ENCODE peak calls at places on chromosomes 5 and 9, in seven cellular contexts. V is mesothelial cell of epicardium; E is lung microvascular endothelial cell; U is activated CD4-positive, alpha-beta T cell treated with anti-CD3 and anti-CD28 coated beads, Interleukin-2, amount 50 U/mL, for 1 hour; L is Calu3; Y is H4; B is nucleus accumbens. N is an unnamed sample.

GRCh38 chr5:178145965-178146820 is 7.5 kb downstream of the NHP2 start:
- DNase-seq in U (peak), Y (peak), L (peak), E (peak), B (no peak), V (peak), N (peak)

GRCh38 chr5:10306806-10307205 is 896 bp downstream of the CMBL start:
- DNase-seq in L (no peak), B (no peak), Y (no peak), U (no peak), V (no peak), E (no peak), N (no peak)

GRCh38 chr9:21031091-21031817 is at the start of gene HACD4:
- DNase-seq in B (peak), V (peak), L (peak), Y (no peak), U (peak), E (no peak), N (peak)

GRCh38 chr5:72268753-72269410 is 51.2 kb downstream of the MRPS27 start:
- DNase-seq in L (peak), U (peak), B (no peak), Y (peak), V (no peak), E (peak), N (peak)

GRCh38 chr9:106420511-106420944 is 442.4 kb upstream of the ZNF462 start:
- DNase-seq in V (no peak), E (no peak), U (no peak), L (peak), Y (peak), B (no peak), N (peak)

GRCh38 chr5:115423541-115423940 is 121.0 kb downstream of the FEM1C start:
- DNase-seq in V (no peak), L (peak), B (peak), U (no peak), Y (peak), E (no peak), N (no peak)

GRCh38 chr9:89179920-89180667 is 1.5 kb upstream of the SHC3 start:
- DNase-seq in L (peak), Y (peak), B (peak), U (no peak), V (peak), E (peak), N (no peak)

GRCh38 chr5:127026166-127026565 is 4.2 kb downstream of the MARCHF3 start:
- DNase-seq in V (no peak), Y (no peak), B (no peak), L (no peak), E (no peak), U (no peak), N (no peak)

GRCh38 chr5:7622498-7622897 is 226.6 kb downstream of the ADCY2 start:
- DNase-seq in E (no peak), U (no peak), B (no peak), Y (no peak), L (no peak), V (no peak), N (no peak)

GRCh38 chr9:107809859-107810492 is 320.4 kb upstream of the KLF4 start:
- DNase-seq in L (peak), B (no peak), U (no peak), Y (peak), V (no peak), E (peak), N (no peak)

GRCh38 chr9:13688223-13688989 is 408.9 kb upstream of the MPDZ start:
- DNase-seq in E (peak), L (no peak), V (no peak), U (no peak), Y (no peak), B (no peak), N (no peak)

GRCh38 chr9:133030317-133031129 is at the start of gene GTF3C5:
- DNase-seq in Y (peak), V (peak), U (peak), B (peak), L (peak), E (peak), N (peak)

GRCh38 chr5:94674841-94675382 is 56.4 kb downstream of the SLF1 start:
- DNase-seq in U (no peak), B (no peak), E (peak), Y (no peak), V (no peak), L (no peak), N (no peak)

GRCh38 chr5:58016329-58016728 is 443.6 kb downstream of the PLK2 start:
- DNase-seq in U (no peak), E (no peak), B (no peak), Y (peak), L (no peak), V (no peak), N (no peak)

GRCh38 chr9:15160673-15161072 is 146.3 kb downstream of the TTC39B start:
- DNase-seq in Y (peak), U (no peak), V (no peak), B (no peak), E (no peak), L (no peak), N (no peak)

GRCh38 chr5:126446498-126447224 is 23.5 kb downstream of the GRAMD2B start:
- DNase-seq in Y (peak), L (no peak), E (no peak), B (no peak), U (no peak), V (no peak), N (no peak)

GRCh38 chr9:135887021-135887507 is 20.3 kb downstream of the CAMSAP1 start:
- DNase-seq in L (no peak), B (peak), U (no peak), V (no peak), E (no peak), Y (peak), N (no peak)

GRCh38 chr5:77155179-77155839 is 55.2 kb upstream of the PDE8B start:
- DNase-seq in E (no peak), V (no peak), U (peak), Y (no peak), B (no peak), L (no peak), N (no peak)

GRCh38 chr5:56356876-56357160 is 123.7 kb upstream of the ANKRD55 start:
- DNase-seq in U (no peak), Y (no peak), V (no peak), E (no peak), B (no peak), L (no peak), N (no peak)

GRCh38 chr5:90985341-90985740 is 397.8 kb downstream of the ARRDC3 start:
- DNase-seq in U (no peak), E (no peak), L (no peak), V (no peak), Y (no peak), B (no peak), N (no peak)

GRCh38 chr9:136327313-136327971 is at the start of gene GPSM1:
- DNase-seq in Y (peak), E (peak), B (peak), V (peak), U (peak), L (no peak), N (peak)

GRCh38 chr5:150860422-150860821 is 14.1 kb downstream of the IRGM start:
- DNase-seq in Y (no peak), U (no peak), L (no peak), E (no peak), V (no peak), B (no peak), N (no peak)

GRCh38 chr5:32837211-32837610 is 126.1 kb downstream of the NPR3 start:
- DNase-seq in B (no peak), Y (no peak), U (no peak), E (no peak), L (no peak), V (no peak), N (no peak)

GRCh38 chr5:54624671-54625583 is 107.4 kb downstream of the SNX18 start:
- DNase-seq in E (no peak), V (no peak), Y (no peak), B (no peak), U (no peak), L (no peak), N (no peak)

GRCh38 chr9:110156902-110157301 is 51.1 kb downstream of the C9orf152 start:
- DNase-seq in E (no peak), V (no peak), B (no peak), Y (peak), U (peak), L (no peak), N (peak)

GRCh38 chr9:5834214-5834613 is 1.3 kb upstream of the ERMP1 start:
- DNase-seq in Y (no peak), L (no peak), V (no peak), E (no peak), U (no peak), B (no peak), N (no peak)

GRCh38 chr5:133930061-133930823 is 38.2 kb downstream of the C5orf15 start:
- DNase-seq in Y (peak), U (peak), B (no peak), E (peak), V (no peak), L (no peak), N (peak)

GRCh38 chr9:133140606-133141005 is 19.6 kb upstream of the RALGDS start:
- DNase-seq in E (no peak), U (no peak), B (no peak), V (no peak), L (no peak), Y (no peak), N (no peak)

GRCh38 chr5:66915531-66915930 is 281.1 kb downstream of the CD180 start:
- DNase-seq in Y (no peak), E (no peak), U (no peak), L (no peak), B (no peak), V (no peak), N (no peak)

GRCh38 chr5:60604771-60605170 is 95.2 kb downstream of the DEPDC1B start:
- DNase-seq in B (no peak), U (no peak), L (no peak), Y (no peak), E (no peak), V (no peak), N (no peak)

GRCh38 chr9:73434826-73435225 is 283.2 kb downstream of the ANXA1 start:
- DNase-seq in V (no peak), L (no peak), E (no peak), B (no peak), U (no peak), Y (no peak), N (no peak)

GRCh38 chr9:129313331-129313955 is 135.4 kb upstream of the IER5L start:
- DNase-seq in E (no peak), L (no peak), V (no peak), Y (no peak), B (no peak), U (no peak), N (no peak)

GRCh38 chr5:141003791-141004601 is 37.7 kb downstream of the PCDHAC2 start:
- DNase-seq in E (no peak), L (peak), U (no peak), B (no peak), V (no peak), Y (peak), N (no peak)

GRCh38 chr5:124025306-124025705 is 513.3 kb downstream of the CSNK1G3 start:
- DNase-seq in L (no peak), E (no peak), V (no peak), U (no peak), B (no peak), Y (no peak), N (no peak)